ENCODE peak calls at places on chromosomes 11 and 22, in four cellular contexts. Z is A549, G is IMR-90, J is GM12878. R is an unnamed sample.

GRCh38 chr11:74696932-74697687 is 34.1 kb downstream of the CHRDL2 start:
- DNase-seq in Z (peak; percentile 85), G (peak; percentile 96), J (no peak), R (peak; percentile 29)

GRCh38 chr11:134332189-134332631 is 422 bp downstream of the GLB1L2 start:
- DNase-seq in Z (no peak), G (no peak), J (no peak), R (peak; percentile 66)

GRCh38 chr11:118552341-118552740 is 13.4 kb downstream of the IFT46 start:
- DNase-seq in Z (no peak), G (no peak), J (no peak), R (no peak)

GRCh38 chr11:75667831-75668507 is 869 bp downstream of the MAP6 start:
- DNase-seq in Z (peak; percentile 41), G (peak; percentile 35), J (no peak), R (no peak)

GRCh38 chr22:24200616-24201212 is 19.4 kb downstream of the SUSD2 start:
- DNase-seq in Z (peak; percentile 84), G (peak; percentile 51), J (no peak), R (no peak)

GRCh38 chr22:43745783-43746356 is 66.2 kb downstream of the EFCAB6 start:
- DNase-seq in Z (no peak), G (no peak), J (no peak), R (no peak)

GRCh38 chr11:124798991-124799383 is 1.2 kb downstream of the MSANTD2 start:
- DNase-seq in Z (peak; percentile 7), G (peak; percentile 77), J (no peak), R (no peak)

GRCh38 chr22:34850010-34850409 is 215.9 kb upstream of the ISX start:
- DNase-seq in Z (no peak), G (no peak), J (no peak), R (no peak)

GRCh38 chr22:23085785-23086184 is 15.5 kb downstream of the GNAZ start:
- DNase-seq in Z (no peak), G (no peak), J (no peak), R (peak; percentile 50)

GRCh38 chr11:114167355-114168085 is 108.0 kb downstream of the ZBTB16 start:
- DNase-seq in Z (no peak), G (no peak), J (no peak), R (no peak)

GRCh38 chr11:64157987-64158386 is 7.9 kb downstream of the MACROD1 start:
- DNase-seq in Z (no peak), G (no peak), J (no peak), R (no peak)

GRCh38 chr11:69234740-69235710 is 58.9 kb upstream of the MYEOV start:
- DNase-seq in Z (no peak), G (no peak), J (no peak), R (peak; percentile 82)

GRCh38 chr11:74570266-74571061 is 21.9 kb upstream of the POLD3 start:
- DNase-seq in Z (peak; percentile 70), G (peak; percentile 53), J (no peak), R (peak; percentile 68)

GRCh38 chr22:43750751-43751150 is 61.4 kb downstream of the EFCAB6 start:
- DNase-seq in Z (no peak), G (no peak), J (peak; percentile 32), R (no peak)

GRCh38 chr11:65165847-65166317 is 4.2 kb upstream of the SPDYC start:
- DNase-seq in Z (no peak), G (no peak), J (no peak), R (no peak)

GRCh38 chr11:83056204-83056603 is 15.5 kb downstream of the RAB30 start:
- DNase-seq in Z (no peak), G (no peak), J (no peak), R (no peak)

GRCh38 chr11:83054001-83054400 is 17.7 kb downstream of the RAB30 start:
- DNase-seq in Z (no peak), G (no peak), J (no peak), R (no peak)

GRCh38 chr11:83057721-83058120 is 14.0 kb downstream of the RAB30 start:
- DNase-seq in Z (no peak), G (no peak), J (no peak), R (no peak)

GRCh38 chr11:83051760-83052671 is 19.7 kb downstream of the RAB30 start:
- DNase-seq in Z (peak; percentile 38), G (peak; percentile 98), J (no peak), R (no peak)

DNA sequence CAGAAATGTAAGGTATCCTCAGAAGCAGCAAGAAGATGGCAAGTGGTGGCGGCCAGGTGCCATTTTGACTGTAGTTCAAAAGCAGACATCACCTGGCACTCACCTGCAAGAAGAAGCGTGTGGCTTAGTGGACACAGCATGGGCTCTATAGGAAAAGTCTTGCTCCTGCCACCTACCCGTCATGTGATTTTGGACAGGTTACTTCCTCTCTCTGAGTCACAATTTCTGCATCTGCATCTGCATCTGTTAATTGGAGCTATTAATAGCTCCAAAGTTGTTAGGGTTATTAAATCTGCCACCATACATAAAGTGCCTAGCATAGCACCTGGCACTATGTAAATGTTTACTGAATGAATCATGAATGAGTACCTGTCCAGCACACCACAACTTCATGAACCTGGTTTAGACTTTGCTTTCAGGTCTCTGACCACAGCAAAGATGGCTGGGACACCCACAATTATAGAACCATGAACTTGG is 16.8 kb downstream of the RAB30 start:
- DNase-seq in Z (no peak), G (no peak), J (no peak), R (no peak)
- TF ChIP-seq CEBPB in Z (no peak), G (no peak), J (no peak), R (no peak)

GRCh38 chr22:18059473-18059872 is 18.3 kb upstream of the PEX26 start:
- DNase-seq in Z (no peak), G (no peak), J (no peak), R (no peak)
- TF ChIP-seq ELK1 in Z (no peak), G (no peak), J (no peak), R (no peak)

DNA sequence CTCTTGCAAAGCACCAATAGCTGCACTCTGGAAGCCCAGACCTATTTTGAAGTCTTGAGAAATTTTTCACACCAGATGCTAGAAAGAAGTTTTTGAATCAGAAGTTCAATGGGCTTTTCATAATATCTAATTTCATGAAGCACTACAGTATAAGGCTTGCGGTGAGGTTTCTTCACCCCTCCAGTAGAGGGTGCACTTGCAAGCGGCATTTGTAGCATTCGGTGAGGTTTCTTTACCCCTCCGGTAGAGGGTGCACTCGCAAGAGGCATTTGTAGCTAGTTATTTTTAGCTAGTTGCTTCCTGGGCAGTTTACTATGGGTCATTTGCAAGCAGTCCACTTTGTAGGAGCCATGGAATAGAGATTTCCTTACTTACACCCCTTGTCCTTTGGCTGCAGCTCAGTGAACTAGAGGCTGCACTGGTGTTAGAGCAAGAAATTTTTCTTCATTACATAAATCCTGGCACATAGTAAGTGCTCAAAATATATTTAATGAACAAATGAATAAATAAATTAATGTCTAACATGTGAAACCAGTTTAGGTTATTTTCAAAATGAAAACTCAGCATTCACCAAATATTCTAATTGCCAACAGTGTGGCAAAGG is 7.8 kb upstream of the NOX4 start:
- DNase-seq in Z (peak; percentile 14), G (no peak), J (no peak), R (peak; percentile 11)
- TF ChIP-seq CEBPB in Z (no peak), G (no peak), J (no peak), R (no peak)

GRCh38 chr11:8055111-8055835 is 25.7 kb upstream of the TUB start:
- DNase-seq in Z (no peak), G (no peak), J (no peak), R (no peak)

GRCh38 chr11:8059030-8059429 is 22.0 kb upstream of the TUB start:
- DNase-seq in Z (no peak), G (no peak), J (no peak), R (no peak)

GRCh38 chr11:8055836-8056526 is 25.0 kb upstream of the TUB start:
- DNase-seq in Z (no peak), G (no peak), J (no peak), R (no peak)

GRCh38 chr11:8058216-8058615 is 22.8 kb upstream of the TUB start:
- DNase-seq in Z (no peak), G (no peak), J (no peak), R (no peak)

DNA sequence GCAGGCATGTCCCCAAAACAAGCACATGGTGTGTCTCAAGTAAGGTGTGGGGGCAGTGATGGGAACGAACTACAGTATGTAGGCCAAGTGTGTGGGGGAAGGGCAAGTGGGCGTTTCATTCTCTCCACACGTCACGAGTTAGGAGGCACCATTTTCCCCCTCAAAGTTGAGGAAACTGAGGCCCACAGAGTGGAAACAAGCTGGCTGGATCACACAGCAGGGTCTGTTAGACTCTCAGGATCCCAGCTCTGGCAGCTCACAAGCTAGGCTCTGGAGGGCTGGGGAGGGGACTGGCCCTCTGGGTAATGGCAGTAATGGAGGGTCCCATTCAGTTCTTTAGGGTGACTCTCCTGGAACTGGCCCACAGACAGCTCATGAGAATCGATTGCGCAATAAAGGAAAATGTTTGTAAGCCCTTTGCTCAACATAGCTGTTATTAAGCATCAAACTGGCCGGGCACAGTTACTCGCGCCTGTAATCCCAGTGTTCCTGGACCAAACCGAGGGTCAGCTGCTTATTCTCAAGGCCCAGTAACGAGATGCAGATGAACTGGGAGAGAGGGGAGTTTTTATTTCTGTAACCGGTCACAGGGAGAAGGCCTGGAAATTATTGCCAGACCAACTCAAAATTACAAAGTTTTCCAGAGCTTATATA is 24.1 kb upstream of the TUB start:
- DNase-seq in Z (no peak), G (peak; percentile 68), J (no peak), R (no peak)
- TF ChIP-seq ELK1 in Z (no peak), G (no peak), J (no peak), R (no peak)

R was measured in K562.